ENCODE peak calls at places on chromosomes 16 and 17, in six cellular contexts. J is glutamatergic neuron, W is uterus, N is tibial nerve, V is progenitor cell of endocrine pancreas, A is tibial artery. H is an unnamed sample.

GRCh38 chr16:69166221-69166833 is 20.6 kb upstream of the SNTB2 start:
- DNase-seq in J (no peak), W (peak), N (no peak), V (no peak), A (no peak), H (no peak)

GRCh38 chr16:50251375-50252081 is 14.8 kb upstream of the ADCY7 start:
- DNase-seq in J (no peak), W (no peak), N (no peak), V (no peak), A (no peak), H (peak)

GRCh38 chr16:68644715-68645493 is at the start of gene CDH3:
- DNase-seq in J (peak), W (peak), N (no peak), V (peak), A (no peak), H (no peak)

GRCh38 chr17:49439673-49440571 is 25.2 kb upstream of the PHB1 start:
- DNase-seq in J (no peak), W (no peak), N (no peak), V (no peak), A (no peak), H (no peak)

GRCh38 chr17:44110823-44111633 is 12.4 kb downstream of the HDAC5 start:
- DNase-seq in J (peak), W (peak), N (peak), V (no peak), A (peak), H (peak)

GRCh38 chr16:84040206-84040822 is 2.3 kb downstream of the SLC38A8 start:
- DNase-seq in J (no peak), W (no peak), N (no peak), V (no peak), A (no peak), H (no peak)

GRCh38 chr16:53129281-53130192 is 74.7 kb downstream of the CHD9 start:
- DNase-seq in J (no peak), W (no peak), N (no peak), V (peak), A (peak), H (no peak)

GRCh38 chr17:27241346-27241946 is 52.5 kb upstream of the WSB1 start:
- DNase-seq in J (no peak), W (no peak), N (no peak), V (no peak), A (no peak), H (no peak)

GRCh38 chr17:66952031-66952524 is 12.4 kb upstream of the CACNG4 start:
- DNase-seq in J (no peak), W (peak), N (no peak), V (no peak), A (no peak), H (no peak)

GRCh38 chr17:74280093-74280513 is 6.1 kb downstream of the DNAI2 start:
- DNase-seq in J (no peak), W (no peak), N (no peak), V (no peak), A (no peak), H (no peak)

GRCh38 chr16:53672461-53672860 is 31.2 kb downstream of the RPGRIP1L start:
- DNase-seq in J (no peak), W (no peak), N (no peak), V (no peak), A (no peak), H (no peak)

GRCh38 chr17:17739388-17740066 is 58.3 kb downstream of the RAI1 start:
- DNase-seq in J (peak), W (peak), N (no peak), V (no peak), A (no peak), H (no peak)

GRCh38 chr17:9465216-9465921 is 110.3 kb downstream of the STX8 start:
- DNase-seq in J (no peak), W (no peak), N (no peak), V (no peak), A (peak), H (no peak)
- TF ChIP-seq CTCF in J (no peak), W (no peak), N (no peak), V (no peak), A (no peak), H (peak)

DNA sequence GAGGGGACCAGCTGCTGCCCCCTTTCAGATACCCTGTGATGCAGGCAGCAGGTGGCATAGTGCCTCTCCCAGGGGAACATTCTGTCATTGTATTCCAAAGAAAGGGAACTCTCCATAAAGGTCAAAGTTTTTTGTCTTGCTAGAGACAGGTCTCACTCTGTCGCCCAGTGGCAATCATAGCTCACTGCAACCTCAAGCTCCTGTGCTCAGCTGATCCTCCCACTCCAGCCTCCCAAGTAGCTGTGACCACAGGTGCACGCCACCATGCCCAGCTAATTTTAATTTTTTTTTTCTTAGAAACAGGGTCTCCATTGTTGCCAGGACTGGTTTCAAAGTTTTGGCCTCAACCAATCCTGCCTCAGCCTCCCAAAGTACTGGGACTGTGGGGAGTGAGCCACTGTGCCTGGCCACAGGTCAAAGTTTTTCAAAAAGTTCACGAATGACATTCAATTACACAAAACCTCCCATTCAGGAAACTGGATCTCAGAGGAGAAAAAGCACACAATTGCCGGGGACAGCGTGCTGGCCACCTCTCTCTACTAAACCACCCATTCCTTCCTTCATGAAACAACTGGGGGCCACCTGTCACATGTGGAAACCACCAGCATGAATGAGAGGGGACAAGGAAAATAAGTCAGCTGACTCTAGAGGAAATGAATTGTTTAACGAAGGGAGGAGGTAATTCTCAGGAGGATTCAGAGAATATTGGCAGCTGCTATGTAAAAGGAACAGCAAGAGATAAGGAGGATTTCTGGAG is 80.0 kb downstream of the MARCHF10 start:
- DNase-seq in J (peak), W (no peak), N (no peak), V (no peak), A (no peak), H (no peak)
- TF ChIP-seq CTCF in J (no peak), W (no peak), N (no peak), V (no peak), A (no peak), H (no peak)

GRCh38 chr17:76385892-76386786 is 1.7 kb downstream of the SPHK1 start:
- DNase-seq in J (peak), W (peak), N (peak), V (peak), A (peak), H (peak)

GRCh38 chr17:76386966-76387765 is 2.8 kb downstream of the SPHK1 start:
- DNase-seq in J (no peak), W (no peak), N (no peak), V (no peak), A (no peak), H (no peak)

GRCh38 chr17:76390003-76390421 is 5.6 kb downstream of the SPHK1 start:
- DNase-seq in J (peak), W (no peak), N (no peak), V (no peak), A (no peak), H (no peak)

GRCh38 chr17:76391200-76391715 is 6.8 kb downstream of the SPHK1 start:
- DNase-seq in J (no peak), W (no peak), N (no peak), V (no peak), A (no peak), H (no peak)

GRCh38 chr17:76388966-76389888 is 4.8 kb downstream of the SPHK1 start:
- DNase-seq in J (no peak), W (no peak), N (no peak), V (no peak), A (no peak), H (no peak)
- TF ChIP-seq CTCF in J (no peak), W (no peak), N (no peak), V (no peak), A (no peak), H (no peak)

GRCh38 chr16:4938683-4939030 is 1.7 kb upstream of the PPL start:
- DNase-seq in J (no peak), W (no peak), N (no peak), V (no peak), A (no peak), H (no peak)

GRCh38 chr16:4936991-4937781 is at the start of gene PPL:
- DNase-seq in J (peak), W (peak), N (peak), V (peak), A (peak), H (no peak)

GRCh38 chr16:4942481-4942880 is 5.5 kb upstream of the PPL start:
- DNase-seq in J (no peak), W (peak), N (no peak), V (no peak), A (no peak), H (no peak)

GRCh38 chr16:4937782-4938682 is 1.1 kb upstream of the PPL start:
- DNase-seq in J (no peak), W (no peak), N (no peak), V (no peak), A (no peak), H (no peak)

GRCh38 chr16:4940719-4941118 is 3.8 kb upstream of the PPL start:
- DNase-seq in J (no peak), W (no peak), N (no peak), V (no peak), A (no peak), H (no peak)
- TF ChIP-seq CTCF in J (no peak), W (no peak), N (no peak), V (no peak), A (no peak), H (no peak)

GRCh38 chr17:19414396-19415280 is 3.6 kb downstream of the RNF112 start:
- DNase-seq in J (no peak), W (no peak), N (no peak), V (no peak), A (no peak), H (no peak)

GRCh38 chr17:19413725-19414124 is 2.7 kb downstream of the RNF112 start:
- DNase-seq in J (no peak), W (no peak), N (no peak), V (no peak), A (no peak), H (no peak)

GRCh38 chr17:19415806-19416775 is 5.1 kb downstream of the RNF112 start:
- DNase-seq in J (no peak), W (no peak), N (no peak), V (no peak), A (no peak), H (no peak)

GRCh38 chr17:19417611-19418010 is 6.6 kb downstream of the RNF112 start:
- DNase-seq in J (no peak), W (no peak), N (no peak), V (no peak), A (no peak), H (no peak)

DNA sequence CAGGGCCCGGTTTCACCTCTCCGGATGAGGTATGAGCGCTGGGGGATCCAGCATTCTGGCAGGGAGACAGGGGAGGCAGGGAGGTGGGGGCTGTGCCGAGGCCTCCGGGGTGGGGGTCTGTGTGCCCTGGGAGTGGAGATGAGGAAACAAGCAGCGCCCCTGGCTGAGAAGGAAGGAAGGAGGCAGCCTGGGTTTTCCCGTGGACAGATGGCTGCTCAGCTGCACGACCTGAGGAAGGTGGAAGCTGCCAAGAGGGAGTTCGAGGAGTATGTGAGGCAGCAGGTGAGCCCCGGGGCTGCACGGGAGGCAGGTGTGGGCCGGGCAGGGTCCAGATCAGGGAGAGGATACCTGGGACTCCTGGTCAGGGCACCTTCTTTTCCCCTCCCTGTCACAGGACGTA is 4.3 kb downstream of the RNF112 start:
- DNase-seq in J (no peak), W (no peak), N (no peak), V (no peak), A (no peak), H (no peak)
- TF ChIP-seq CTCF in J (no peak), W (no peak), N (no peak), V (no peak), A (no peak), H (no peak)

GRCh38 chr16:73746554-73746953 is 550.1 kb upstream of the PSMD7 start:
- DNase-seq in J (no peak), W (no peak), N (no peak), V (no peak), A (no peak), H (no peak)

GRCh38 chr16:73739049-73739769 is 557.4 kb upstream of the PSMD7 start:
- DNase-seq in J (no peak), W (no peak), N (no peak), V (no peak), A (no peak), H (no peak)

GRCh38 chr16:73747328-73747727 is 549.3 kb upstream of the PSMD7 start:
- DNase-seq in J (no peak), W (no peak), N (no peak), V (no peak), A (no peak), H (no peak)

DNA sequence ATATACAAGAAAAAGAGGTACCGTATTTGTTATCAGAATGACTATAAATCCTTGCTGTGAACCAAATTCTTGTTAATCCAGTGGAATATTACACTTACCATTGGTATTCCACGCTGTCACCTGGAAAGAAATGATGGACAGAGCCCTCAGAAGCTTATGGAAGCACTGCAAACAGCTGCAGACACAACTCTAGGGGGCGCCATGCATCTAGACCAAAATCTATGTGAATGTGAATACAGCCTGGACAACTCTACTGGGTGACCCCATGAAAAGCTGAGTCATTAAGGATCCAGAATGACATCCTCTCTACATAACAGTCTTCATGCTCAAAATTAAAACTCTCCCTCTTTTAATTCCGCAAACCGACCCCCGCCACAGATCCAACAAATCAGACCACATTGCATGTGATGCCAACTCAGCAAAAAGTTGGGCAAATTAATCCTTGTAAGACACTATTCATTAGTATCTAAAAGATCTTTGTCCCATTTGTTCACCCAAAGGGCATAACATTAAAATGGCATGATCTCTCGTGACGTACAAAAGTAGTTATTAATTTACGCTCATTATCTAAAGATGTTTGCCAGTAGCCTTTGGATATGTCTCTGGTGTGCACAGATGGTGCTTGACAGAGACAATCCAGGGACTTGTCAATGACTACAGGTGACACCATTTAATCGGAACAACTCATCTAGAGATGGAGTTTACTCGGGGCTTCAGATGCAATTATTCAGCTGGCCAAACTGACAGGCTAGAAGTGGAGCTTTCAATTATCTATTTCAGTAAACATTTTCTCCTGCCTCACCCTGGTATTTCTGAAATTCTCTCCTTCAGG is 552.7 kb upstream of the PSMD7 start:
- DNase-seq in J (peak), W (no peak), N (no peak), V (no peak), A (no peak), H (no peak)
- TF ChIP-seq CTCF in J (peak), W (no peak), N (no peak), V (peak), A (no peak), H (no peak)

DNA sequence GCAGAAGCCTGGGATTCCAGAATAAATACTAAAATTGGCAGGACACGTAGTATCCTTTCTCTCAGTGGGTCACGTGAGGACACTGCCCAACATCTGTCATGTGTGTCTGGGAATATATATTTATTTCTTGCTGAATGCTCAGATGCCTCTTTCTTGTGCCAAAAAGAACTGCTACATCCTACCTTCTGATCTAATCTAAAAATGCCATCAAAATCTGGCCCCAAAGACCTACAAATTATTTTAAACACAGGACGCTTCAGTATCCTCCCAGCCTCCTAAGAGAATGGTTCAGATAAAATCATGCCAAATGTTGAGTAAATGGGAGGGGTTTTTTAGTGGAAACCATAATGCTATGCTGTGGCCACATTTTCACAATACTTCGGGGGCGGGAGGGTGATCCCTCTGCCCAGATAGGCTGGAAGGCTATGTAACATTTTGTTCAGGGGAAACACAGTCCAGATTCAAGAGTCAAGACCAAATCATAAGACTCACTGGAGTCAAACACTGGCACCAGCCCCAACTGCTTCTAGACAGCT is 22.9 kb upstream of the CORO6 start:
- DNase-seq in J (no peak), W (peak), N (peak), V (no peak), A (peak), H (no peak)
- TF ChIP-seq CTCF in J (no peak), W (no peak), N (no peak), V (no peak), A (no peak), H (no peak)

GRCh38 chr16:57537194-57537505 is 779 bp upstream of the CCDC102A start:
- DNase-seq in J (no peak), W (peak), N (no peak), V (no peak), A (no peak), H (no peak)
- TF ChIP-seq CTCF in J (no peak), W (no peak), N (no peak), V (no peak), A (no peak), H (no peak)

H was measured in osteocyte.